ENCODE peak calls at places on chromosomes 3 and 15, in seven cellular contexts. Z is AG10803; E is type B pancreatic cell; Q is RWPE1; H is CD4-positive, alpha-beta T cell; L is HFF-Myc; G is sigmoid colon. C is an unnamed sample.

GRCh38 chr3:72797773-72798543 is 50.3 kb downstream of the SHQ1 start:
- DNase-seq in Z (peak), E (no peak), Q (no peak), H (no peak), L (no peak), G (no peak), C (no peak)

GRCh38 chr3:150739877-150740645 is 22.9 kb downstream of the SIAH2 start:
- DNase-seq in Z (no peak), E (no peak), Q (no peak), H (no peak), L (no peak), G (no peak), C (no peak)

GRCh38 chr3:176352716-176353334 is 844.5 kb downstream of the TBL1XR1 start:
- DNase-seq in Z (peak), E (no peak), Q (no peak), H (no peak), L (no peak), G (no peak), C (no peak)

GRCh38 chr15:45095661-45096060 is 18.3 kb downstream of the DUOX2 start:
- DNase-seq in Z (no peak), E (no peak), Q (no peak), H (no peak), L (no peak), G (peak), C (no peak)

GRCh38 chr15:43749690-43750345 is 3.6 kb downstream of the PDIA3 start:
- DNase-seq in Z (no peak), E (no peak), Q (no peak), H (no peak), L (no peak), G (no peak), C (no peak)

GRCh38 chr3:51966486-51966885 is 768 bp downstream of the PCBP4 start:
- DNase-seq in Z (no peak), E (no peak), Q (no peak), H (no peak), L (no peak), G (no peak), C (no peak)

GRCh38 chr3:172150896-172151295 is 111.5 kb downstream of the FNDC3B start:
- DNase-seq in Z (no peak), E (no peak), Q (no peak), H (no peak), L (no peak), G (no peak), C (no peak)

GRCh38 chr3:52614689-52615088 is 71.0 kb downstream of the PBRM1 start:
- DNase-seq in Z (no peak), E (no peak), Q (no peak), H (no peak), L (no peak), G (no peak), C (no peak)

GRCh38 chr3:13208706-13209295 is 135.6 kb upstream of the IQSEC1 start:
- DNase-seq in Z (no peak), E (no peak), Q (no peak), H (no peak), L (no peak), G (no peak), C (no peak)

GRCh38 chr3:152269423-152270144 is 855 bp downstream of the MBNL1 start:
- DNase-seq in Z (peak), E (peak), Q (peak), H (peak), L (peak), G (peak), C (no peak)

GRCh38 chr3:47522082-47522987 is 8.8 kb upstream of the ELP6 start:
- DNase-seq in Z (peak), E (peak), Q (peak), H (peak), L (peak), G (peak), C (peak)
- TF ChIP-seq CTCF in Z (peak), E (peak), Q (peak), H (peak), L (peak), G (peak), C (peak)

GRCh38 chr15:88653200-88654064 is 14.6 kb downstream of the ISG20 start:
- DNase-seq in Z (no peak), E (no peak), Q (peak), H (no peak), L (no peak), G (peak), C (peak)

GRCh38 chr15:88651971-88652370 is 13.2 kb downstream of the ISG20 start:
- DNase-seq in Z (no peak), E (peak), Q (no peak), H (no peak), L (no peak), G (peak), C (no peak)

GRCh38 chr15:88654430-88655102 is 15.8 kb downstream of the ISG20 start:
- DNase-seq in Z (no peak), E (peak), Q (no peak), H (no peak), L (no peak), G (peak), C (peak)

GRCh38 chr15:88651293-88651692 is 12.5 kb downstream of the ISG20 start:
- DNase-seq in Z (peak), E (peak), Q (no peak), H (no peak), L (no peak), G (peak), C (no peak)

DNA sequence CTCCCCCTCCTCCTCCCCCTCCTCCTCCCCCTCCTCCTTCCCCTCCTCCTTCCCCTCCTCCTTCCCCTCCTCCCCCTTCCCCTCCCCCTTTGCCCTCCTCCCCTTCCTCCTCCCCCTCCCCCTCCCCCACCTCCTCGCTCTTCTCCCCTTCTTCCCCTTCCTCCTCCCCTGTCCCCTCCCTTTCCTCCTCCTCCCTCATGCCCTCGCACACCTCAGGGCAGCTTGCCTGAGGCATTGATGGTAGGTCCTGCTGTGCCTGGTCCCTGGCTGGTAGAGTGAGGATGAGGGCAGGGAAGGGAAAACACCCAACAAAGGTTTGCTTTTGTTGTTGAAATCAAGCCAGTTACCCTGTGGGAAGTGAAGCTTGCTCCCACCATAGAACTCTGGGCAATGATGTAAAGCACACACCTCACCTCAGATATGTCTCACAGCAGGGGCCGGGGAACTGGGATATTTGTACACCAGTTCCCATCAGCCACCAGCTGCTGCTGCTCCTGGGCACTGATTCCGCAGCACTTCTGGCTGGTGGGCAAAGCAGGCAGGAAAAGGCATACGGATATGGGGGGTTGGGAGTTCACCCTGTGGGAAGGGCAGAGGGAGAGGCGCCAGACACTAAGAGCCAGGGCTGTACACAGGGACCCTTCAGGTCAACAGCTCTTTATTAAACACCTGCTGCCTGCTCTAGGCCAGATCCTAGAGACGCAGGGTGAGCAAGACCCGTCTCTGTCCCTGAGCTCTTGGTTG is 13.8 kb downstream of the ISG20 start:
- DNase-seq in Z (no peak), E (no peak), Q (no peak), H (no peak), L (no peak), G (peak), C (peak)
- TF ChIP-seq CTCF in Z (no peak), E (no peak), Q (no peak), H (no peak), L (no peak), G (no peak), C (no peak)

GRCh38 chr15:77821959-77822256 is 189.2 kb upstream of the LINGO1 start:
- DNase-seq in Z (no peak), E (no peak), Q (no peak), H (no peak), L (no peak), G (no peak), C (no peak)

GRCh38 chr15:77819271-77819806 is 186.6 kb upstream of the LINGO1 start:
- DNase-seq in Z (no peak), E (no peak), Q (no peak), H (no peak), L (no peak), G (no peak), C (no peak)

GRCh38 chr15:77818484-77819270 is 186.0 kb upstream of the LINGO1 start:
- DNase-seq in Z (no peak), E (no peak), Q (no peak), H (no peak), L (no peak), G (no peak), C (no peak)

GRCh38 chr15:77821188-77821958 is 188.7 kb upstream of the LINGO1 start:
- DNase-seq in Z (peak), E (no peak), Q (peak), H (no peak), L (peak), G (no peak), C (no peak)

DNA sequence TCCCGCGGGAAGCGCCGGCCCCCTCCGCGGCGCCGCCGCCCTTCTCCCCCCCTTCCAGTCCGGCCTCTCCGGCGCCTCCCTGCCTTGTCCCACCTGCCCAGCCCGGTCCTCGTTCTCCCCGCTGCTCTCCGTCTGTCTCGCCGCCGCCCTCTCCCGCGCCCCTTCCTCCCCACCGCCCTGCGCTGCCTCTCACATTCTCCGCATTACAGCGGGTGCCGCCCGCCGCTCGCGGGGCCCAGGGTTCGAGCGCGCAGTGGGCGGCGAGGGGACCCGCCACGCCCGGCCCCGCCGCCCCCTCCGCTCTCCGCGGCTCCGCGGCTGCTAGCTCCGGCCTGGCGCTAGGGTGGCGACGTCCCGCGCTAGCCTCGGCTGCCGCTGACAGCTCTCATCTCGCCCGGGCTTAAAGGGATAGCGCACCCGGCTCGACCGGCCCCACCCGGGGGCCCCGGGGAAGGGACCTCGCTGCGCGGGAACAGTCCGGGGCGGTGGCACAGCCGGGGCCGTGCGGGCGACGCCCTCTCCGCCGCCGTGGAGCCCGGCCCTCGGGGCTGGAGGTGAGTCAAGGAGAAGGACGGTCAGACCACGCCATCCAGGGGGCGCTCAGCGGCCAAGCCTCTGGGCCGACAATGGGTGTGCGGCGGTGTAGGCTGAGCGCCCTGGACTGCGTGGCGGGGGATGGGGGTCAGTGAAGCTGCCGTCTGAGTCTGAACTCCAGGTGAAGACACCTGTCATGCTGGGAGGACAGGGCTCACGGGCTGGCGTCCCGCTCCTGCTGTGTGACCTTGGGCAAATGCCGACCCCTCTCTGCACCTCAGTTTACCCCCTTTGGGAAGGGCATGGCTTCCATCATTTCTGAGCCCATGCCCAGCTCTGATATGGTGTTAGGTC is 187.4 kb upstream of the LINGO1 start:
- DNase-seq in Z (no peak), E (no peak), Q (peak), H (no peak), L (no peak), G (no peak), C (peak)
- TF ChIP-seq CTCF in Z (no peak), E (peak), Q (peak), H (no peak), L (peak), G (no peak), C (no peak)

GRCh38 chr15:58548308-58549012 is 116.7 kb downstream of the LIPC start:
- DNase-seq in Z (no peak), E (no peak), Q (no peak), H (no peak), L (no peak), G (no peak), C (no peak)

GRCh38 chr15:58545307-58546065 is 113.7 kb downstream of the LIPC start:
- DNase-seq in Z (no peak), E (no peak), Q (no peak), H (no peak), L (no peak), G (no peak), C (no peak)

GRCh38 chr15:58546066-58546591 is 114.3 kb downstream of the LIPC start:
- DNase-seq in Z (no peak), E (no peak), Q (no peak), H (no peak), L (no peak), G (no peak), C (no peak)

GRCh38 chr15:58547628-58548307 is 116.0 kb downstream of the LIPC start:
- DNase-seq in Z (no peak), E (no peak), Q (no peak), H (no peak), L (no peak), G (no peak), C (no peak)

GRCh38 chr15:58546635-58547627 is 115.1 kb downstream of the LIPC start:
- DNase-seq in Z (peak), E (no peak), Q (peak), H (no peak), L (peak), G (no peak), C (no peak)
- TF ChIP-seq CTCF in Z (no peak), E (no peak), Q (no peak), H (no peak), L (no peak), G (no peak), C (no peak)

C was measured in activated B cell treated with CpG ODN at 0.5 μM for 24 hours.